ENCODE peak calls at places on chromosomes 4 and X, in nine cellular contexts. D is endodermal cell, V is IMR-90, Y is PC-9, Q is A673, I is aorta, E is MM.1S, N is GM23338, F is psoas muscle. S is an unnamed sample. For H3K4me1 and H3K36me3, the result is how much of the 10 kb centered on the place peaks cover.

GRCh38 chr4:20681263-20681662 is 19.0 kb upstream of the PACRGL start:
- DNase-seq in E (no peak), I (no peak), D (no peak), Y (no peak), F (no peak), Q (no peak), N (no peak), V (no peak), S (no peak)

GRCh38 chrX:43973249-43973672 is at the start of gene NDP:
- DNase-seq in Q (peak), V (no peak), N (peak), D (peak), F (no peak), E (no peak), Y (no peak), I (peak), S (peak)

GRCh38 chr4:151315212-151315886 is 10.1 kb downstream of the SH3D19 start:
- DNase-seq in Y (no peak), E (no peak), Q (no peak), F (no peak), V (no peak), N (no peak), I (no peak), D (no peak), S (peak)

GRCh38 chr4:52253025-52253424 is 201.9 kb downstream of the SPATA18 start:
- DNase-seq in I (no peak), V (no peak), N (no peak), Y (no peak), Q (no peak), E (no peak), F (no peak), D (no peak), S (no peak)

GRCh38 chr4:128191115-128191897 is 96.3 kb downstream of the PGRMC2 start:
- DNase-seq in E (peak), V (peak), Y (peak), N (peak), F (peak), I (peak), Q (peak), D (peak), S (peak)

GRCh38 chr4:57109847-57110634 is at the start of gene IGFBP7:
- DNase-seq in Q (no peak), I (peak), E (peak), D (peak), N (peak), Y (peak), V (no peak), F (peak), S (no peak)

GRCh38 chrX:22577181-22577580 is 304.5 kb downstream of the CBLL2 start:
- DNase-seq in D (no peak), V (peak), E (no peak), Y (no peak), N (no peak), F (no peak), I (no peak), Q (no peak), S (peak)

GRCh38 chr4:181820518-181820917 is 422.7 kb upstream of the TENM3 start:
- DNase-seq in F (no peak), Q (no peak), E (no peak), D (no peak), I (no peak), N (peak), Y (no peak), V (no peak), S (no peak)

GRCh38 chr4:184386271-184386781 is 88.0 kb downstream of the IRF2 start:
- DNase-seq in F (no peak), D (peak), Y (no peak), N (peak), E (no peak), Q (no peak), I (no peak), V (no peak), S (no peak)

GRCh38 chr4:140150636-140150885 is 3.4 kb downstream of the MAML3 start:
- DNase-seq in I (no peak), N (no peak), F (no peak), Y (no peak), V (no peak), E (no peak), Q (no peak), D (no peak), S (no peak)

GRCh38 chr4:153326513-153326912 is 18.0 kb upstream of the MND1 start:
- DNase-seq in E (no peak), Y (peak), F (no peak), D (no peak), V (peak), I (no peak), N (no peak), Q (no peak), S (peak)

GRCh38 chr4:25088342-25088952 is 57.7 kb upstream of the LGI2 start:
- DNase-seq in F (no peak), D (no peak), E (peak), N (peak), V (peak), Q (peak), Y (no peak), I (no peak), S (no peak)

GRCh38 chrX:121052122-121052521 is 4.7 kb downstream of the GLUD2 start:
- DNase-seq in E (no peak), Y (no peak), N (no peak), F (no peak), D (no peak), Q (no peak), V (no peak), I (no peak), S (no peak)

GRCh38 chr4:30943356-30943755 is 223.2 kb downstream of the PCDH7 start:
- DNase-seq in Y (no peak), F (no peak), I (no peak), D (no peak), V (peak), E (no peak), N (no peak), Q (no peak), S (peak)

GRCh38 chr4:183401473-183401872 is 43.0 kb upstream of the CDKN2AIP start:
- DNase-seq in I (no peak), F (no peak), Q (no peak), E (no peak), D (no peak), Y (no peak), V (no peak), N (no peak), S (no peak)

GRCh38 chr4:10417720-10418119 is 39.5 kb downstream of the ZNF518B start:
- DNase-seq in I (no peak), F (no peak), D (no peak), N (no peak), Y (no peak), Q (no peak), V (no peak), E (no peak), S (no peak)

GRCh38 chrX:149374751-149375150 is 130.4 kb downstream of the IDS start:
- DNase-seq in I (no peak), Q (no peak), V (no peak), F (no peak), E (no peak), D (no peak), Y (no peak), N (no peak), S (peak)

GRCh38 chr4:122921971-122922876 is at the start of gene NUDT6:
- DNase-seq in V (peak), N (peak), E (peak), Q (peak), D (peak), I (peak), Y (peak), F (peak), S (peak)

GRCh38 chrX:13254076-13254785 is 65.6 kb downstream of the ATXN3L start:
- DNase-seq in N (no peak), D (no peak), V (peak), Y (peak), I (no peak), F (no peak), Q (peak), E (peak), S (peak)

GRCh38 chrX:155048997-155049619 is 21.8 kb downstream of the CMC4 start:
- DNase-seq in F (peak), V (peak), E (no peak), Q (peak), Y (peak), N (peak), I (no peak), D (peak), S (peak)

GRCh38 chr4:169621754-169622481 is 1.5 kb downstream of the CLCN3 start:
- DNase-seq in E (peak), N (no peak), I (no peak), F (no peak), V (peak), Q (peak), Y (no peak), D (no peak), S (peak)

GRCh38 chrX:136080766-136081165 is 66.6 kb upstream of the FHL1 start:
- DNase-seq in N (no peak), F (no peak), E (no peak), V (no peak), Q (no peak), Y (no peak), I (no peak), D (no peak), S (no peak)

GRCh38 chr4:154192585-154192984 is 299.0 kb downstream of the DCHS2 start:
- DNase-seq in N (no peak), Q (no peak), E (no peak), V (no peak), I (no peak), D (no peak), F (no peak), Y (no peak), S (no peak)

GRCh38 chrX:133892337-133892736 is 93.1 kb downstream of the GPC3 start:
- DNase-seq in E (no peak), V (no peak), N (peak), D (no peak), I (no peak), Q (no peak), F (no peak), Y (peak), S (no peak)

GRCh38 chrX:117397846-117398245 is 718.8 kb downstream of the KLHL13 start:
- DNase-seq in F (no peak), Q (no peak), Y (no peak), I (no peak), N (no peak), V (no peak), D (no peak), E (no peak), S (no peak)

GRCh38 chrX:49754238-49754857 is 58.6 kb upstream of the PAGE1 start:
- DNase-seq in F (peak), N (peak), Y (peak), Q (peak), E (peak), D (peak), I (no peak), V (peak), S (peak)

GRCh38 chrX:40095588-40096394 is 2.0 kb downstream of the BCOR start:
- DNase-seq in D (peak), E (peak), Q (no peak), F (no peak), V (no peak), N (no peak), Y (no peak), I (peak), S (no peak)

GRCh38 chrX:24148535-24149345 is 789 bp upstream of the ZFX start:
- DNase-seq in N (no peak), F (no peak), V (peak), Q (peak), E (no peak), D (no peak), I (no peak), Y (no peak), S (peak)

GRCh38 chr4:113967687-113968086 is 11.8 kb downstream of the ARSJ start:
- DNase-seq in D (no peak), F (no peak), E (no peak), N (no peak), Q (no peak), Y (no peak), V (no peak), I (no peak), S (no peak)

GRCh38 chr4:11050766-11051165 is 366.2 kb upstream of the CLNK start:
- DNase-seq in F (no peak), V (no peak), Y (no peak), Q (no peak), N (no peak), I (no peak), E (no peak), D (no peak), S (no peak)

GRCh38 chr4:96009720-96010119 is 169.8 kb downstream of the PDHA2 start:
- DNase-seq in Q (peak), N (peak), Y (no peak), I (no peak), V (no peak), F (no peak), E (no peak), D (no peak), S (peak)

GRCh38 chrX:40065291-40066046 is 32.3 kb downstream of the BCOR start:
- DNase-seq in I (peak), E (no peak), F (peak), D (no peak), N (no peak), Q (no peak), V (no peak), Y (no peak), S (no peak)

GRCh38 chr4:173917255-173917960 is 366.1 kb downstream of the FBXO8 start:
- DNase-seq in E (no peak), N (peak), I (no peak), D (no peak), Q (no peak), F (no peak), Y (no peak), V (peak), S (peak)

GRCh38 chr4:168637872-168638756 is 141.3 kb downstream of the PALLD start:
- DNase-seq in E (no peak), D (no peak), N (no peak), Y (no peak), V (peak), F (no peak), I (no peak), Q (peak), S (peak)

GRCh38 chrX:153598541-153599191 is at the start of gene CCNQ:
- DNase-seq in E (peak), N (peak), Q (peak), D (peak), I (peak), V (peak), Y (peak), F (peak), S (peak)

GRCh38 chrX:40054793-40055192 is 43.0 kb downstream of the BCOR start:
- DNase-seq in V (peak), D (no peak), F (no peak), Q (no peak), Y (no peak), I (no peak), E (no peak), N (no peak), S (no peak)

GRCh38 chrX:63503541-63503940 is 152.4 kb upstream of the SPIN4 start:
- DNase-seq in I (no peak), D (peak), E (no peak), Y (no peak), Q (peak), F (no peak), V (peak), N (peak), S (peak)

DNA sequence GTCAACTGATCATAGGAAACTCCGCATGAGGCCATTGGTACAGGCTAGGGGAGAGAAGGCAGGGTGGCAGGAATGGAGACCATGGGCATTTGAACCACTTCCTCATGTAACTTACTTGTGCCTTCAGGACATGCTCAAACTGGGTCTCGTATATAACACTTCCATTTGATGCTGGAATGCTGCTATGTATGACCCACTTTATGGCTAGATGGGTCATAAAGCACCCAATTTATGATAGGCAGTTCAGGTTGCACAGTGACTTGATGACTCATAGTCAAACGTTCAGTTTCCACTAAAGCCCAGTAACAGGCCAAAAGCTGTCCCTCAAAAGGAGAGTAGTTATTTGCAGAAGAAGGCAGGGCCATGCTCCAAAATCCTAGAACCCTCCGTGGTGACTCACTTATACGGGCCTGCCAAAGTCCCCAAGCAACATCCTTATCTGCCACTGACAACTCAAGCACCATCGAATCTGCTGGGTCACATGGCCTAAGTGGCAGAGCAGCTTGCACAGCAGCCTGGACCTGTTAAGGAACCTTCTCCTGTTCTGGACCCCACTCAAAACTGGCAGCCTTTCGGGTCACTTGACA is 236.4 kb downstream of the ZC4H2 start:
- DNase-seq in Y (no peak), I (no peak), D (no peak), Q (no peak), N (no peak), F (no peak), E (no peak), V (no peak), S (no peak)
- H3K4me1 ChIP-seq in Y (under half), I (under half), D (under half), Q (under half), N (under half), F (under half), E (under half), V (under half), S (under half)

GRCh38 chr4:27084685-27085356 is 224.2 kb downstream of the STIM2 start:
- DNase-seq in D (peak), F (no peak), E (peak), N (peak), Y (no peak), V (peak), I (peak), Q (peak), S (peak)
- H3K4me3 ChIP-seq in D (peak), F (peak), E (peak), N (peak), Y (no peak), V (peak), I (peak), Q (peak), S (peak)

GRCh38 chr4:523601-524000 is 24.6 kb downstream of the PIGG start:
- DNase-seq in E (no peak), Q (no peak), I (no peak), Y (no peak), D (no peak), F (no peak), N (no peak), V (no peak), S (no peak)
- H3K36me3 ChIP-seq in E (under half), Q (under half), I (under half), Y (under half), D (half or more), F (under half), N (under half), V (half or more), S (under half)

DNA sequence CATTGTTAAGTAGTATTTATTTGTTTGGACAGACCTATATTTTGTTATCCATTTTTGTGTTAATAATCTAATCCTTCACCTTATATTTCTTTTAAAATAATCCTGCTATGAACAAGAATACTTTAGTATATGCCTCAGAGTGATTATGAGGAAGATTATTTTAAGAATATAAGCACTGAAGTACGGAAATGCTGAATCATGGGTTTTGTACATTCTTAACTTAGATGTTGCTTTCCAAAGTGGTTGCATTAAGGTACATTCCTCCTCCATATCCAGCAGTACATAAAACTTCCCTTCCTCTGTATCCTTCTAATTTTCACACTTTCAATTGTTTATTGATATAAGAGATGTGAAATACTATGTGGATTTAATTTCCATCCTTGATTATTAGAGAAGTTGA is 491.4 kb upstream of the GRID2 start:
- DNase-seq in E (no peak), I (no peak), Q (no peak), N (no peak), D (no peak), Y (no peak), F (no peak), V (no peak), S (no peak)
- H3K4me1 ChIP-seq in E (under half), I (under half), Q (under half), N (under half), D (under half), Y (under half), F (under half), V (under half), S (under half)

GRCh38 chr4:36256398-36256828 is 12.1 kb upstream of the ARAP2 start:
- DNase-seq in Y (no peak), E (no peak), F (peak), N (no peak), I (no peak), D (no peak), V (no peak), Q (no peak), S (no peak)
- H3K4me3 ChIP-seq in Y (no peak), E (no peak), F (no peak), N (no peak), I (no peak), D (no peak), V (no peak), Q (no peak), S (no peak)

DNA sequence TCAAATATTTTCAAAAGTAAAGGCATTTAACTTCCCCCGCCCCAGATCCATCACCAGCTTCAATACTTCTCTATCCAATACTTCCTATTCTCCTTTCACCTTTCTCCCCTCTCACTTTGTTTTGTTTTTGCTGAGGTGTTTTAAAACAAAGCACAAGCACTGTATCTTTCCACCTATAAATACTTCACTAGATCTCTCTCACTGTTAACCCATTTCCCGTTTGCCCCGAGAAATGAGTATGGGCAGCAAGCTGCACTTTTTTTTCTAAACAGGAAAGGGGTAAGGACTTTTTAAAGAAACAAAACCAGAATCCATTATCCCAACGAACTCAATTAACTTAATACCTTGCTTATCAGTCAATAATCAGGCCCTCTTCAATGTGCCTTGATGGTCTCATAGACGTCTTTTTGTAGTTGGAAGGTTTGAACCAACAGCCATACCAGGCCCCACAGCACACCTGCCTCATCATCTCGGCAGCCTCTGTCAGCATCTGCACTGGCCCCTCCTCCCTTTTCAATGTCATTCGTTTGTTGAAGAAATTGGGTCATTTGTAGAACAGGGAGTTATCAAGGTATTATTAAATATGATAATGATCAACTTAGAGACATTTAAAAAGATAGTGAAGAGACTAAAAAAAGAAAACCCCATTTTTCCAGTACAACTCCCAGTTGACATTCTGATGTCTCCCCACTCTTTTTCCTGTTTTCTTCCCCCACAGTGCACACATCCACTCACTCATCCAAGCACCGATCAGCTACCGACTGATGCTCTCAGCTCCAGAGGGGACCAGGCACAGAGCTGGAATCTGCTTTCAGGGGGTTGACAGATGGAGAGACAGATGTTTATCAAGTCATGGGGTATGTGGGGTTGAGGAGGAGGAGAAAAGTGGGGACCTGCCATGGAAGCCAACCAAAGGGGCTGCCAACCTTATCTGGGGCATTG is 25.8 kb downstream of the CRMP1 start:
- DNase-seq in D (no peak), N (no peak), V (no peak), E (peak), F (no peak), Q (no peak), Y (no peak), I (no peak), S (no peak)
- H3K36me3 ChIP-seq in D (under half), N (under half), V (under half), E (under half), F (under half), Q (under half), Y (under half), I (under half), S (under half)

S was measured in fibroblast of lung.